ENCODE peak calls at places on chromosome 10, in nine cellular contexts. A is tibial nerve, B is A549, F is RWPE1, J is GM12865, R is WTC11, C is nephron progenitor cell, S is natural killer cell, T is AG04450. D is an unnamed sample.
A peak's percentile ranks its signal among the peaks of the same experiment; 100 is the strongest.

GRCh38 chr10:49387029-49387428 is 8.9 kb downstream of the DRGX start:
- DNase-seq in A (no peak), B (no peak), F (peak; percentile 95), J (no peak), R (no peak), C (no peak), S (no peak), T (peak; percentile 68), D (no peak)

GRCh38 chr10:103512591-103513382 is 19.3 kb downstream of the NEURL1 start:
- DNase-seq in A (no peak), B (no peak), F (no peak), J (no peak), R (no peak), C (no peak), S (no peak), T (no peak), D (no peak)

GRCh38 chr10:117353700-117354099 is 21.5 kb downstream of the PDZD8 start:
- DNase-seq in A (no peak), B (no peak), F (no peak), J (no peak), R (no peak), C (no peak), S (no peak), T (no peak), D (no peak)

GRCh38 chr10:69337312-69338132 is 59.2 kb downstream of the HK1 start:
- DNase-seq in A (no peak), B (no peak), F (peak; percentile 96), J (no peak), R (no peak), C (no peak), S (no peak), T (peak; percentile 34), D (no peak)

GRCh38 chr10:98380493-98381339 is 34.3 kb downstream of the PYROXD2 start:
- DNase-seq in A (no peak), B (no peak), F (no peak), J (no peak), R (no peak), C (no peak), S (no peak), T (no peak), D (no peak)

GRCh38 chr10:43471146-43471545 is 34.2 kb downstream of the ZNF487 start:
- DNase-seq in A (no peak), B (no peak), F (no peak), J (no peak), R (no peak), C (no peak), S (no peak), T (no peak), D (no peak)

GRCh38 chr10:34125702-34126101 is 689.4 kb downstream of the PARD3 start:
- DNase-seq in A (no peak), B (no peak), F (no peak), J (no peak), R (no peak), C (no peak), S (no peak), T (no peak), D (no peak)

GRCh38 chr10:92573091-92573797 is 649 bp downstream of the IDE start:
- DNase-seq in A (no peak), B (peak; percentile 59), F (peak; percentile 56), J (peak; percentile 47), R (no peak), C (peak; percentile 50), S (no peak), T (no peak), D (peak; percentile 36)

GRCh38 chr10:22620140-22620857 is 94.1 kb downstream of the PIP4K2A start:
- DNase-seq in A (peak; percentile 60), B (peak; percentile 86), F (peak; percentile 90), J (peak; percentile 48), R (no peak), C (no peak), S (no peak), T (peak; percentile 80), D (no peak)

GRCh38 chr10:101489355-101489754 is 98.7 kb downstream of the POLL start:
- DNase-seq in A (no peak), B (no peak), F (peak; percentile 21), J (no peak), R (no peak), C (no peak), S (no peak), T (no peak), D (no peak)

GRCh38 chr10:49741108-49741995 is 20.8 kb downstream of the OGDHL start:
- DNase-seq in A (no peak), B (no peak), F (no peak), J (no peak), R (no peak), C (no peak), S (no peak), T (no peak), D (no peak)

GRCh38 chr10:45253183-45253914 is 62.1 kb downstream of the OR13A1 start:
- DNase-seq in A (no peak), B (no peak), F (no peak), J (peak; percentile 63), R (no peak), C (no peak), S (no peak), T (no peak), D (no peak)

DNA sequence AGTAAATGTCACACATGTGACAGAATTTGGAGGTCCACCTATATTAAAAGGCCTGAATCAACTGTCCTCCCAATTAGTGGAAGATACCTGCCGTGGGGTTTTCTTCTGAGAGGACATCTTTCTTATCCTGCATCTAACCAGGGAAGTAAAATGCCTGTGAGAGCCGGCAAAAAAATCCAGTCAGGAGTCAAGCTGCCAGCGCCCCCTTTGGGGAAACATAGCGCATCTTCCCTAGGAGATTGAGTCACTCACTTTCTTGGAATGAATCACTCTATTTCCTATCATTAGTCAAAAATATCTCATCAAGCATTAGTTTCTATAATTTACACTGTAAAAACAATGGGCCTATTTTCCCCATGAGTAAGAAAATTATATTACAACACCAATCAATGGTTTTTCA is 66.4 kb upstream of the ANK3 start:
- DNase-seq in A (no peak), B (no peak), F (no peak), J (no peak), R (peak; percentile 59), C (no peak), S (no peak), T (no peak), D (no peak)
- TF ChIP-seq CTCF in A (no peak), B (no peak), F (no peak), J (no peak), R (peak; percentile 28), C (peak; percentile 16), S (no peak), T (peak; percentile 37), D (no peak)

GRCh38 chr10:132981173-132981555 is 38.8 kb upstream of the CFAP46 start:
- DNase-seq in A (no peak), B (no peak), F (no peak), J (no peak), R (no peak), C (no peak), S (no peak), T (no peak), D (no peak)

GRCh38 chr10:132983250-132984007 is 41.1 kb upstream of the CFAP46 start:
- DNase-seq in A (no peak), B (no peak), F (no peak), J (no peak), R (no peak), C (no peak), S (no peak), T (no peak), D (no peak)

GRCh38 chr10:132984008-132984295 is 41.6 kb upstream of the CFAP46 start:
- DNase-seq in A (no peak), B (no peak), F (no peak), J (no peak), R (no peak), C (no peak), S (no peak), T (no peak), D (no peak)

GRCh38 chr10:132981746-132982145 is 39.4 kb upstream of the CFAP46 start:
- DNase-seq in A (no peak), B (no peak), F (no peak), J (no peak), R (no peak), C (no peak), S (no peak), T (no peak), D (no peak)

DNA sequence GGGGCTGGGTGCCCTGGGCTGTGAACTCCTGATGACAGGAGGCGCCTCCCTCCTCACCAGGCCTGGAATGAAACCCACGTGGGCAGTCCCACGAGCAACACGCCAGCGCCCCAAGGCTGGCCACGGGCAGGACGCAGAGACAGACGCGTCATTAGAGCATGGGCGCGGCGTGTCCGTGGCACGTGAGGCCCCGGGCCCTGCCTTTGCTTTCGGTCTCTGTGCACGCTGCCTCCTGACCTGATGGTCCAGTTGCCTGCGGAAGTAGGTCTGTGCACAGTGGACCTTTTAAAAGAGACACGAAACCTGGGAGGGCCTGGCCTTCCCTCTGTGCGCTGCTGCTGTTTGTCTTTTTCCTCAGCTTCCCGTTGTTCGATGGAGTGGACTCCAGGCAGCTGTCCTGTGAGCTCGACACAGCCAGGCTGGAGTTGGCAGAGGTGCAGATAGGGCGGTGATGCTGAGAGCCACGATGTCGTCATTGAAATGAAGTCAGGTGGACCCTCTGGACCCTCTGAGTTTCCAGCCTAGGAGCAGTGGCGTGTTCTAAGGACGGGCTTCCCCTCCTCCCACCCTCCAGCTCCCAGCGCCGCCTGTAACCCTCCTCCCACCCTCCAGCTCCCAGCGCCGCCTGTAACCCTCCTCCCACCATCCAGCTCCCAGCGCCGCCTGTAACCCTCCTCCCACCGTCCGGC is 40.1 kb upstream of the CFAP46 start:
- DNase-seq in A (no peak), B (no peak), F (no peak), J (no peak), R (no peak), C (no peak), S (no peak), T (no peak), D (no peak)
- TF ChIP-seq CTCF in A (no peak), B (no peak), F (no peak), J (no peak), R (no peak), C (no peak), S (no peak), T (no peak), D (no peak)

DNA sequence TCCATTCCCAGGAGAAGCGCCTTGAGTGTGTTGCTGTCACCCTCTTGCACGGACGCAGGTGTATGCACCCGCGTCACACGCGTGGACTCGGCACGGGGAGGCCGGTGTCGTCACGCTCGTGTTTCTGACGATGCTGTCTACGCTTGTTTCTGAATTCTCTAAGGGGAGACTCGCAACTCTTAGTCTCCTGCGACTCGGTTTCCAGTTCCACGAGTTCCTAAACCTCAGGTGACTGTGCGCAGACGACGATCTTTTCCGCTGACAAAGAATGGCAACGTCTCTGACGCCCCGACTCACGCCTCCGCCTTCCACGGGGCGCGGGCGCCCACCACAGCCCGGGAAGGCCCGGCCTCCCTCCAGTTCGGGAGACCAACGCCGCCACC is 579 bp downstream of the IDI1 start:
- DNase-seq in A (no peak), B (no peak), F (no peak), J (no peak), R (no peak), C (no peak), S (no peak), T (no peak), D (no peak)
- TF ChIP-seq CTCF in A (no peak), B (no peak), F (no peak), J (no peak), R (no peak), C (no peak), S (no peak), T (no peak), D (no peak)

GRCh38 chr10:4541292-4541691 is 284.7 kb upstream of the AKR1E2 start:
- DNase-seq in A (no peak), B (no peak), F (peak; percentile 83), J (no peak), R (no peak), C (no peak), S (no peak), T (peak; percentile 36), D (no peak)
- TF ChIP-seq CTCF in A (no peak), B (no peak), F (peak; percentile 22), J (no peak), R (no peak), C (no peak), S (no peak), T (peak; percentile 18), D (no peak)

GRCh38 chr10:110876000-110876399 is 4.3 kb downstream of the PDCD4 start:
- DNase-seq in A (no peak), B (no peak), F (no peak), J (peak; percentile 15), R (no peak), C (no peak), S (no peak), T (no peak), D (no peak)
- TF ChIP-seq CTCF in A (no peak), B (no peak), F (no peak), J (no peak), R (no peak), C (no peak), S (no peak), T (no peak), D (no peak)

D was measured in mesothelial cell of epicardium.